ENCODE peak calls at places on chromosomes 3 and 15, in four cellular contexts. S is GM12878, G is K562, J is HepG2. V is an unnamed sample.

GRCh38 chr15:35168464-35168863 is 83.4 kb upstream of the NANOGP8 start:
- DNase-seq in S (no peak), G (peak), J (no peak), V (peak)

GRCh38 chr3:72446406-72447058 is 401.7 kb downstream of the SHQ1 start:
- DNase-seq in S (no peak), G (no peak), J (no peak), V (no peak)

GRCh38 chr15:90174140-90174891 is 26.8 kb upstream of the SEMA4B start:
- DNase-seq in S (no peak), G (no peak), J (no peak), V (peak)

GRCh38 chr3:146092230-146092629 is 68.8 kb downstream of the PLOD2 start:
- DNase-seq in S (no peak), G (no peak), J (peak), V (peak)

GRCh38 chr3:167066977-167067843 is 312.9 kb downstream of the ZBBX start:
- DNase-seq in S (no peak), G (no peak), J (no peak), V (no peak)

GRCh38 chr15:70480196-70480856 is 283.0 kb downstream of the UACA start:
- DNase-seq in S (no peak), G (no peak), J (no peak), V (no peak)

GRCh38 chr3:43363621-43364266 is 77.4 kb downstream of the SNRK start:
- DNase-seq in S (no peak), G (no peak), J (no peak), V (no peak)

GRCh38 chr15:44715142-44715796 is 4.0 kb downstream of the B2M start:
- DNase-seq in S (no peak), G (no peak), J (no peak), V (no peak)

GRCh38 chr3:157290761-157291160 is 130.8 kb upstream of the CCNL1 start:
- DNase-seq in S (no peak), G (no peak), J (no peak), V (no peak)

GRCh38 chr15:71599404-71600225 is 210.7 kb upstream of the NR2E3 start:
- DNase-seq in S (no peak), G (no peak), J (no peak), V (no peak)

GRCh38 chr3:64490180-64490579 is 197.6 kb downstream of the ADAMTS9 start:
- DNase-seq in S (no peak), G (no peak), J (no peak), V (no peak)

GRCh38 chr3:119639494-119640350 is 20.7 kb downstream of the POPDC2 start:
- DNase-seq in S (no peak), G (no peak), J (no peak), V (no peak)

GRCh38 chr15:63050737-63051700 is 8.5 kb downstream of the TPM1 start:
- DNase-seq in S (no peak), G (peak), J (peak), V (peak)

GRCh38 chr15:86906406-86906805 is 826.7 kb downstream of the AGBL1 start:
- DNase-seq in S (no peak), G (no peak), J (no peak), V (no peak)

GRCh38 chr3:127824151-127824825 is 2.0 kb upstream of the MGLL start:
- DNase-seq in S (no peak), G (no peak), J (no peak), V (no peak)

GRCh38 chr3:13711911-13712650 is 163.2 kb downstream of the FBLN2 start:
- DNase-seq in S (no peak), G (no peak), J (no peak), V (no peak)

GRCh38 chr3:153392363-153392762 is 230.3 kb downstream of the RAP2B start:
- DNase-seq in S (no peak), G (no peak), J (no peak), V (no peak)

GRCh38 chr15:89759835-89760234 is 8.8 kb upstream of the MESP1 start:
- DNase-seq in S (no peak), G (no peak), J (no peak), V (no peak)

GRCh38 chr3:13595485-13595884 is 46.6 kb downstream of the FBLN2 start:
- DNase-seq in S (no peak), G (no peak), J (peak), V (no peak)

GRCh38 chr15:82176528-82176927 is 86.0 kb downstream of the EFL1 start:
- DNase-seq in S (no peak), G (no peak), J (no peak), V (no peak)

GRCh38 chr15:36773698-36774097 is 194.3 kb downstream of the CDIN1 start:
- DNase-seq in S (no peak), G (no peak), J (no peak), V (no peak)

GRCh38 chr15:38069506-38069905 is 135.1 kb downstream of the TMCO5A start:
- DNase-seq in S (no peak), G (no peak), J (no peak), V (peak)

GRCh38 chr3:43203022-43203421 is 83.3 kb upstream of the SNRK start:
- DNase-seq in S (no peak), G (no peak), J (no peak), V (no peak)

GRCh38 chr3:126245811-126246727 is 65.7 kb upstream of the ALDH1L1 start:
- DNase-seq in S (no peak), G (peak), J (peak), V (peak)

GRCh38 chr3:77079988-77080585 is 40.2 kb downstream of the ROBO2 start:
- DNase-seq in S (no peak), G (no peak), J (no peak), V (no peak)

GRCh38 chr3:33392703-33393125 is 47.5 kb downstream of the UBP1 start:
- DNase-seq in S (no peak), G (no peak), J (no peak), V (peak)

GRCh38 chr3:43190682-43191081 is 84.8 kb upstream of the POMGNT2 start:
- DNase-seq in S (no peak), G (no peak), J (no peak), V (peak)

GRCh38 chr3:7682822-7683229 is 818.8 kb upstream of the LMCD1 start:
- DNase-seq in S (no peak), G (peak), J (no peak), V (peak)
- TF ChIP-seq MYC in S (no peak), G (no peak), J (no peak), V (no peak)

GRCh38 chr15:74957301-74958035 is 896 bp upstream of the RPP25 start:
- DNase-seq in S (no peak), G (no peak), J (no peak), V (no peak)

GRCh38 chr15:74956648-74957300 is at the start of gene RPP25:
- DNase-seq in S (no peak), G (peak), J (peak), V (peak)

GRCh38 chr15:74958908-74959642 is 2.5 kb upstream of the RPP25 start:
- DNase-seq in S (no peak), G (no peak), J (no peak), V (no peak)

GRCh38 chr15:74959643-74959939 is 3.0 kb upstream of the RPP25 start:
- DNase-seq in S (no peak), G (no peak), J (no peak), V (no peak)

DNA sequence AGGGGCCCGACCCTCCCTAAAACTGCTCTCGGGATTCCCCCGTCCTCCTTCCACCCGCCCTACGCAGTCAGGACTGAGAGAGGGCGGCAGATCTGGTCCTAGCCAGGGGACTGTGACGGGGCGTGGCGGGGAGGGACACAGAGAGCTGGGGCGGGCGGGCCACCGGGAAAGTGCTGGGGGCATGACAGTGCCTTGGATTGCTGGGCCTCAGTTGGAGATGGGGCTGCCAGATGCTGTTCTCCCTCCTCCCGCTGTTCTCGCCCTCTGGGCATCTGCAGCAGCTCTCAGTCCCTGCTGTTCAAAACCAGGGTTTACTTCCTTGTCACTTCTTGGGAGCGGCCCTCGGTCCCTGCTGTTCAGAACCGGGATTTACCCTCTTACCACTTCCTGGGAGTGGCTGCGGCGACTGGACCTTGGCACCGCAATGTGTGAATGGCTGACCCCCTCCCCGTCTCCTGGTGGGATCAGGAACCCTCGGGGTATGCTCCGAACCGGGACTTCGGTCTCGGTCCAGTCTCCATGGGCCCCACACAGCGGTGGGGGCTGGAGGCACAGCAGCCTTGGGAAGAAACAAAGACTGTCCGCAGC is 1.8 kb upstream of the RPP25 start:
- DNase-seq in S (no peak), G (no peak), J (peak), V (no peak)
- TF ChIP-seq POLR2A in S (no peak), G (no peak), J (no peak), V (no peak)

DNA sequence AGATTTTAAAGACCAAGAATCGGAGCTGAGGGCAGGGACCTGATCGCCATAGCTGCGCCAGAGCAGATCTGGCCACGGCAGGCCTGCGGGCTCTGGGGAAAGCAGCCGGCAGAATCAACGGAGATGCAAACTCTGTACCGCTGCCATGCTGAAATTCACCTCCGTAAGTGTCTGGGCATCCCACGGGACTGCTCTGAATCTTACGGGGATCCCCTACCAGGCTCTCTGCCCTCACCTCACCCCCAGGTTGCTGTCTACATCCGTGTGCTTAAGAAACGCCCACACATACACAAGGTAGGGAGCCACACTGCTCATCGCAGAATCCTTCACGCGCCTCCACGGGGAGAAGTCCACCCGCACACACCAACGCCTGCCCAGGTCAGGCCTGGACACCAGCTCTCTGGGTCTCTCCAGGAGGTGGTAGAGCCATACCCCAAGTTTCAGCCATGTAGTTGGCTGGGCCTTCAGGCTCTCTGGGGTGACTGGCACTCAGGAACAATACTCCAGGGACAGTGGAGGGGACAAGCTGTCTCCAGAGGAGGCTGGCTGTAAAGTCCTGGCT is 33.5 kb downstream of the FAM174B start:
- DNase-seq in S (no peak), G (no peak), J (no peak), V (no peak)
- H3K9ac ChIP-seq in S (no peak), G (no peak), J (no peak), V (no peak)

GRCh38 chr3:54783611-54784010 is 144.2 kb downstream of the LRTM1 start:
- DNase-seq in S (no peak), G (no peak), J (no peak), V (no peak)
- TF ChIP-seq MYC in S (no peak), G (no peak), J (no peak), V (no peak)

GRCh38 chr15:39580630-39581500 is at the start of gene THBS1:
- DNase-seq in S (no peak), G (no peak), J (peak), V (peak)
- TF ChIP-seq POLR2A in S (no peak), G (no peak), J (peak), V (peak)